ENCODE peak calls at places on chromosomes 7 and 10, in four cellular contexts. Z is spleen, N is BJ, A is uterus. W is an unnamed sample.

GRCh38 chr10:133210398-133211140 is 19.4 kb upstream of the UTF1 start:
- DNase-seq in Z (no peak), N (no peak), A (no peak), W (no peak)

GRCh38 chr10:124224331-124225028 is 131.1 kb upstream of the CHST15 start:
- DNase-seq in A (no peak), N (no peak), Z (no peak), W (no peak)

GRCh38 chr7:37211097-37211496 is 237.6 kb downstream of the ELMO1 start:
- DNase-seq in A (peak), N (peak), Z (no peak), W (peak)

GRCh38 chr10:133154996-133155778 is 4.8 kb upstream of the KNDC1 start:
- DNase-seq in Z (no peak), N (no peak), A (no peak), W (peak)

GRCh38 chr10:48745662-48746245 is 61.1 kb downstream of the WDFY4 start:
- DNase-seq in N (no peak), Z (no peak), A (no peak), W (no peak)

GRCh38 chr10:45649296-45649695 is 23.3 kb downstream of the ZFAND4 start:
- DNase-seq in A (no peak), N (no peak), Z (no peak), W (no peak)

GRCh38 chr10:74855027-74855426 is 28.6 kb downstream of the KAT6B start:
- DNase-seq in Z (no peak), A (no peak), N (no peak), W (peak)

GRCh38 chr7:107045980-107046379 is 1.5 kb downstream of the PRKAR2B start:
- DNase-seq in N (peak), Z (no peak), A (no peak), W (no peak)

GRCh38 chr7:107971613-107972012 is 31.3 kb downstream of the LAMB1 start:
- DNase-seq in A (peak), N (no peak), Z (no peak), W (peak)

GRCh38 chr7:120404042-120404441 is 131.1 kb downstream of the KCND2 start:
- DNase-seq in Z (no peak), A (no peak), N (no peak), W (no peak)

GRCh38 chr7:158371856-158372255 is 215.8 kb downstream of the PTPRN2 start:
- DNase-seq in A (no peak), N (no peak), Z (peak), W (peak)

GRCh38 chr10:88926484-88927249 is 25.9 kb downstream of the ACTA2 start:
- DNase-seq in N (peak), A (no peak), Z (no peak), W (no peak)

GRCh38 chr10:10490187-10490980 is 527.3 kb upstream of the CELF2 start:
- DNase-seq in Z (no peak), A (no peak), N (no peak), W (no peak)

GRCh38 chr7:123655614-123656013 is at the start of gene LMOD2:
- DNase-seq in N (no peak), Z (no peak), A (no peak), W (no peak)